ENCODE peak calls at places on chromosomes 11 and 22, in four cellular contexts. P, I, K and E are unnamed samples.

GRCh38 chr11:76279651-76280050 is 73.3 kb upstream of the WNT11 start:
- DNase-seq in P (no peak), I (no peak), K (no peak), E (no peak)

GRCh38 chr11:113114452-113115027 is 153.3 kb downstream of the NCAM1 start:
- DNase-seq in P (no peak), I (peak), K (no peak), E (peak)

GRCh38 chr11:132874638-132875037 is 657.7 kb downstream of the OPCML start:
- DNase-seq in P (no peak), I (peak), K (peak), E (no peak)

GRCh38 chr22:45878051-45878764 is 98.8 kb downstream of the WNT7B start:
- DNase-seq in P (no peak), I (no peak), K (no peak), E (no peak)

GRCh38 chr22:25051983-25052710 is 99.6 kb downstream of the KIAA1671 start:
- DNase-seq in P (no peak), I (no peak), K (no peak), E (no peak)

GRCh38 chr22:28711820-28712777 is 29.5 kb downstream of the CHEK2 start:
- DNase-seq in P (peak), I (peak), K (peak), E (no peak)

GRCh38 chr11:74676596-74676995 is 54.6 kb downstream of the CHRDL2 start:
- DNase-seq in P (no peak), I (no peak), K (no peak), E (no peak)

GRCh38 chr22:32622004-32622761 is 147.6 kb downstream of the FBXO7 start:
- DNase-seq in P (no peak), I (peak), K (peak), E (no peak)

GRCh38 chr11:3616721-3617460 is 24.9 kb downstream of the ART5 start:
- DNase-seq in P (no peak), I (peak), K (no peak), E (no peak)

GRCh38 chr11:35343033-35343598 is 76.2 kb downstream of the SLC1A2 start:
- DNase-seq in P (no peak), I (no peak), K (no peak), E (no peak)

GRCh38 chr11:93591247-93591898 is 48.2 kb upstream of the SMCO4 start:
- DNase-seq in P (no peak), I (peak), K (no peak), E (peak)

GRCh38 chr11:2688381-2689231 is 11.2 kb downstream of the KCNQ1OT1 start:
- DNase-seq in P (no peak), I (no peak), K (no peak), E (no peak)

GRCh38 chr11:6402561-6402981 is 12.3 kb downstream of the SMPD1 start:
- DNase-seq in P (no peak), I (peak), K (no peak), E (peak)

GRCh38 chr11:118621071-118621815 is 13.8 kb downstream of the PHLDB1 start:
- DNase-seq in P (peak), I (peak), K (no peak), E (peak)

GRCh38 chr11:61473370-61474025 is 35.1 kb upstream of the LRRC10B start:
- DNase-seq in P (no peak), I (peak), K (no peak), E (no peak)

GRCh38 chr11:1298695-1299492 is 10.5 kb downstream of the TOLLIP start:
- DNase-seq in P (no peak), I (peak), K (no peak), E (peak)

GRCh38 chr11:2590131-2590950 is 109.5 kb downstream of the KCNQ1OT1 start:
- DNase-seq in P (no peak), I (no peak), K (no peak), E (no peak)

GRCh38 chr11:74471037-74471436 is 3.7 kb upstream of the KCNE3 start:
- DNase-seq in P (no peak), I (no peak), K (no peak), E (no peak)

GRCh38 chr11:16883179-16883578 is 131.0 kb downstream of the PLEKHA7 start:
- DNase-seq in P (no peak), I (no peak), K (no peak), E (peak)

GRCh38 chr22:22396741-22397291 is 111.7 kb downstream of the ZNF280B start:
- DNase-seq in P (no peak), I (no peak), K (no peak), E (no peak)

GRCh38 chr22:37500745-37501144 is 14.6 kb upstream of the MFNG start:
- DNase-seq in P (no peak), I (no peak), K (no peak), E (no peak)

GRCh38 chr11:121930004-121930965 is 185.7 kb downstream of the BLID start:
- DNase-seq in P (no peak), I (peak), K (no peak), E (no peak)

GRCh38 chr11:68690671-68691401 is 6.5 kb downstream of the GAL start:
- DNase-seq in P (no peak), I (no peak), K (no peak), E (peak)

GRCh38 chr11:68990995-68991780 is 10.4 kb upstream of the MRGPRD start:
- DNase-seq in P (no peak), I (no peak), K (no peak), E (no peak)

GRCh38 chr22:48434156-48434867 is 1393.4 kb downstream of the BRD1 start:
- DNase-seq in P (no peak), I (no peak), K (no peak), E (no peak)

GRCh38 chr11:124758355-124759267 is 3.5 kb downstream of the ESAM start:
- DNase-seq in P (no peak), I (peak), K (no peak), E (peak)

GRCh38 chr11:72471005-72471898 is 36.9 kb upstream of the CLPB start:
- DNase-seq in P (peak), I (peak), K (peak), E (peak)

GRCh38 chr11:60310407-60310998 is 16.6 kb upstream of the MS4A6E start:
- DNase-seq in P (no peak), I (no peak), K (no peak), E (peak)

GRCh38 chr22:36009085-36009484 is 19.5 kb downstream of the RBFOX2 start:
- DNase-seq in P (no peak), I (peak), K (no peak), E (no peak)

GRCh38 chr11:13338437-13339069 is 61.0 kb downstream of the BMAL1 start:
- DNase-seq in P (peak), I (no peak), K (no peak), E (no peak)

GRCh38 chr22:37416389-37416788 is 10.9 kb downstream of the ELFN2 start:
- DNase-seq in P (no peak), I (no peak), K (no peak), E (peak)

GRCh38 chr22:27718186-27719032 is 83.1 kb downstream of the MN1 start:
- DNase-seq in P (peak), I (peak), K (peak), E (peak)

GRCh38 chr11:111310088-111310487 is 11.7 kb downstream of the POU2AF3 start:
- DNase-seq in P (no peak), I (no peak), K (no peak), E (no peak)

GRCh38 chr11:31628111-31628510 is 118.5 kb downstream of the ELP4 start:
- DNase-seq in P (no peak), I (no peak), K (no peak), E (no peak)

GRCh38 chr11:86902345-86902744 is 52.9 kb downstream of the FZD4 start:
- DNase-seq in P (no peak), I (no peak), K (no peak), E (no peak)

GRCh38 chr11:4038973-4039372 is 55.6 kb upstream of the RRM1 start:
- DNase-seq in P (no peak), I (peak), K (no peak), E (no peak)

GRCh38 chr11:70290341-70291065 is 20.0 kb downstream of the PPFIA1 start:
- DNase-seq in P (no peak), I (no peak), K (no peak), E (no peak)

GRCh38 chr11:96122601-96123044 is 198.7 kb upstream of the MTMR2 start:
- DNase-seq in P (no peak), I (peak), K (no peak), E (no peak)

GRCh38 chr11:34192481-34193401 is 87.3 kb downstream of the NAT10 start:
- DNase-seq in P (peak), I (peak), K (peak), E (no peak)

GRCh38 chr22:22506736-22507135 is 1.8 kb downstream of the ZNF280B start:
- DNase-seq in P (no peak), I (no peak), K (no peak), E (no peak)